ENCODE peak calls at places on chromosomes 12 and 14, in four cellular contexts. B is GM13976, X is A549, H is astrocyte of the cerebellum. V is an unnamed sample.

GRCh38 chr14:38257500-38257899 is 1.6 kb upstream of the CLEC14A start:
- DNase-seq in B (no peak), X (no peak), H (no peak), V (no peak)

GRCh38 chr12:57435288-57435687 is 704 bp downstream of the INHBC start:
- DNase-seq in B (no peak), X (no peak), H (no peak), V (no peak)

GRCh38 chr12:52909796-52910195 is 4.9 kb upstream of the KRT8 start:
- DNase-seq in B (no peak), X (no peak), H (no peak), V (no peak)

GRCh38 chr12:57225680-57226190 is 3.8 kb upstream of the SHMT2 start:
- DNase-seq in B (no peak), X (no peak), H (no peak), V (no peak)

GRCh38 chr14:21098134-21098891 is at the start of gene ZNF219:
- DNase-seq in B (peak), X (peak), H (no peak), V (peak)

GRCh38 chr12:80314741-80315140 is 129.3 kb upstream of the PTPRQ start:
- DNase-seq in B (no peak), X (no peak), H (peak), V (no peak)

GRCh38 chr12:67034110-67034879 is 234.9 kb upstream of the CAND1 start:
- DNase-seq in B (no peak), X (peak), H (peak), V (no peak)

GRCh38 chr14:101781240-101782061 is 19.9 kb downstream of the PPP2R5C start:
- DNase-seq in B (peak), X (no peak), H (no peak), V (no peak)

GRCh38 chr12:57522887-57523705 is 472 bp downstream of the MBD6 start:
- DNase-seq in B (no peak), X (peak), H (no peak), V (peak)

GRCh38 chr14:55440385-55440784 is at the start of gene TBPL2:
- DNase-seq in B (no peak), X (no peak), H (no peak), V (no peak)

GRCh38 chr14:69045857-69046351 is 66.8 kb upstream of the ACTN1 start:
- DNase-seq in B (no peak), X (no peak), H (no peak), V (no peak)

GRCh38 chr12:80226576-80226975 is 127.2 kb downstream of the OTOGL start:
- DNase-seq in B (no peak), X (no peak), H (no peak), V (peak)

GRCh38 chr12:12563529-12563928 is 866 bp upstream of the DUSP16 start:
- DNase-seq in B (no peak), X (no peak), H (no peak), V (no peak)

GRCh38 chr12:29889737-29890136 is 106.0 kb upstream of the TMTC1 start:
- DNase-seq in B (no peak), X (peak), H (no peak), V (peak)

GRCh38 chr14:100670017-100670974 is 56.4 kb upstream of the DLK1 start:
- DNase-seq in B (no peak), X (no peak), H (no peak), V (no peak)

GRCh38 chr12:130953783-130954543 is at the start of gene ADGRD1:
- DNase-seq in B (peak), X (peak), H (no peak), V (no peak)

GRCh38 chr14:93035917-93036651 is 79.6 kb downstream of the ITPK1 start:
- DNase-seq in B (no peak), X (peak), H (no peak), V (no peak)

GRCh38 chr12:20946732-20947131 is 136.2 kb downstream of the SLCO1B3 start:
- DNase-seq in B (peak), X (peak), H (peak), V (peak)

GRCh38 chr12:5051913-5052312 is 8.2 kb downstream of the KCNA5 start:
- DNase-seq in B (no peak), X (no peak), H (no peak), V (no peak)

GRCh38 chr12:120830052-120830940 is 73.9 kb downstream of the SPPL3 start:
- DNase-seq in B (no peak), X (peak), H (no peak), V (no peak)

GRCh38 chr12:42961395-42961794 is 371.8 kb upstream of the PRICKLE1 start:
- DNase-seq in B (no peak), X (peak), H (peak), V (peak)

GRCh38 chr14:90483551-90483950 is 86.7 kb downstream of the CALM1 start:
- DNase-seq in B (peak), X (no peak), H (no peak), V (peak)

GRCh38 chr12:126404293-126404851 is 1339.1 kb downstream of the AACS start:
- DNase-seq in B (no peak), X (no peak), H (no peak), V (no peak)

GRCh38 chr14:89721991-89722390 is 232.5 kb downstream of the EFCAB11 start:
- DNase-seq in B (no peak), X (peak), H (no peak), V (no peak)

GRCh38 chr14:99889268-99889667 is 96.1 kb downstream of the EML1 start:
- DNase-seq in B (no peak), X (no peak), H (peak), V (no peak)

GRCh38 chr12:131736807-131737484 is 26.1 kb downstream of the SFSWAP start:
- DNase-seq in B (no peak), X (peak), H (peak), V (peak)

GRCh38 chr14:52873694-52874093 is 77.2 kb downstream of the FERMT2 start:
- DNase-seq in B (no peak), X (no peak), H (no peak), V (no peak)

GRCh38 chr12:70733385-70733784 is 96.2 kb upstream of the PTPRB start:
- DNase-seq in B (peak), X (peak), H (peak), V (peak)

GRCh38 chr14:31208546-31209424 is 1.2 kb upstream of the HECTD1 start:
- DNase-seq in B (no peak), X (no peak), H (no peak), V (no peak)

GRCh38 chr14:37580146-37580545 is 14.9 kb downstream of the FOXA1 start:
- DNase-seq in B (no peak), X (no peak), H (no peak), V (no peak)

GRCh38 chr12:65199604-65200003 is 30.2 kb downstream of the LEMD3 start:
- DNase-seq in B (no peak), X (no peak), H (no peak), V (no peak)

GRCh38 chr12:93243689-93244513 is 133.8 kb upstream of the NUDT4 start:
- DNase-seq in B (no peak), X (peak), H (no peak), V (peak)

V was measured in HT-29.